ENCODE peak calls at places on chromosomes 5 and 9, in six cellular contexts. One of them, this sample, is unnamed.

GRCh38 chr9:86275962-86276361 is 6.4 kb downstream of the ISCA1 start:
- DNase-seq in BJ: no peak
- DNase-seq in PC-9: no peak
- DNase-seq in gastrocnemius medialis: no peak
- DNase-seq in cardiac muscle cell: no peak
- DNase-seq in colonic mucosa: no peak
- DNase-seq in this sample: no peak

GRCh38 chr9:125989090-125989501 is 241.9 kb downstream of the PBX3 start:
- DNase-seq in BJ: no peak
- DNase-seq in PC-9: no peak
- DNase-seq in gastrocnemius medialis: no peak
- DNase-seq in cardiac muscle cell: no peak
- DNase-seq in colonic mucosa: no peak
- DNase-seq in this sample: no peak

GRCh38 chr5:74390822-74391221 is 249.7 kb downstream of the ENC1 start:
- DNase-seq in BJ: no peak
- DNase-seq in PC-9: no peak
- DNase-seq in gastrocnemius medialis: no peak
- DNase-seq in cardiac muscle cell: no peak
- DNase-seq in colonic mucosa: no peak
- DNase-seq in this sample: no peak

GRCh38 chr5:55645304-55645703 is 66.8 kb downstream of the SLC38A9 start:
- DNase-seq in BJ: no peak
- DNase-seq in PC-9: no peak
- DNase-seq in gastrocnemius medialis: no peak
- DNase-seq in cardiac muscle cell: no peak
- DNase-seq in colonic mucosa: no peak
- DNase-seq in this sample: no peak

GRCh38 chr9:32899181-32899580 is 102.2 kb downstream of the APTX start:
- DNase-seq in BJ: no peak
- DNase-seq in PC-9: no peak
- DNase-seq in gastrocnemius medialis: no peak
- DNase-seq in cardiac muscle cell: no peak
- DNase-seq in colonic mucosa: no peak
- DNase-seq in this sample: no peak

GRCh38 chr5:100904259-100904822 is 1.3 kb upstream of the ST8SIA4 start:
- DNase-seq in BJ: no peak
- DNase-seq in PC-9: no peak
- DNase-seq in gastrocnemius medialis: no peak
- DNase-seq in cardiac muscle cell: peak; percentile 2
- DNase-seq in colonic mucosa: peak; percentile 24
- DNase-seq in this sample: no peak

GRCh38 chr5:16549491-16550233 is 67.1 kb downstream of the RETREG1 start:
- DNase-seq in BJ: no peak
- DNase-seq in PC-9: no peak
- DNase-seq in gastrocnemius medialis: no peak
- DNase-seq in cardiac muscle cell: no peak
- DNase-seq in colonic mucosa: no peak
- DNase-seq in this sample: no peak

GRCh38 chr5:139659673-139660072 is 11.5 kb downstream of the CXXC5 start:
- DNase-seq in BJ: no peak
- DNase-seq in PC-9: no peak
- DNase-seq in gastrocnemius medialis: no peak
- DNase-seq in cardiac muscle cell: peak; percentile 69
- DNase-seq in colonic mucosa: no peak
- DNase-seq in this sample: no peak

GRCh38 chr5:175520321-175520720 is 42.0 kb downstream of the SFXN1 start:
- DNase-seq in BJ: no peak
- DNase-seq in PC-9: no peak
- DNase-seq in gastrocnemius medialis: no peak
- DNase-seq in cardiac muscle cell: no peak
- DNase-seq in colonic mucosa: no peak
- DNase-seq in this sample: no peak

GRCh38 chr5:126477281-126477680 is 54.1 kb downstream of the GRAMD2B start:
- DNase-seq in BJ: no peak
- DNase-seq in PC-9: no peak
- DNase-seq in gastrocnemius medialis: no peak
- DNase-seq in cardiac muscle cell: no peak
- DNase-seq in colonic mucosa: no peak
- DNase-seq in this sample: no peak

GRCh38 chr5:72478684-72479083 is 28.5 kb downstream of the ZNF366 start:
- DNase-seq in BJ: no peak
- DNase-seq in PC-9: no peak
- DNase-seq in gastrocnemius medialis: peak; percentile 19
- DNase-seq in cardiac muscle cell: no peak
- DNase-seq in colonic mucosa: no peak
- DNase-seq in this sample: no peak

DNA sequence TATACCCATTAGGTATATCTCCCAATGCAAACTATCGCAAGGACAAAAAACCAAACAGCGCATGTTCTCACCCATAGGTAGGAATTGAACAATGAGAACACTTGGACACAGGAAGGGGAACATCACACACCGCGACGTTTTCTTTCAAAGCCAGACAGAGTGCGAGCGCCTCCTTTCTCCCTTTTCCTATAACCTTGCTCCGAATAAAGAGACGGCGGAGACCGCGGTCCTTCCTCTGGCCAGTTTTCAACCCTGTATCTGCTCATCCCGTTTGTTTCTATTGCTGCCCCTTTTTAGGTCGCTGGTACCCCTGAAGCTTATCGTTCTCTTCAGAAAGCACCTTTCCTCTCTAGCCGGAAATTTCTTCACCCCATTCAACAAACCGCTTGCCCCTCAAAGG is 1.3 kb downstream of the LVRN start:
- DNase-seq in BJ: no peak
- DNase-seq in PC-9: no peak
- DNase-seq in gastrocnemius medialis: peak; percentile 19
- DNase-seq in cardiac muscle cell: peak; percentile 5
- DNase-seq in colonic mucosa: no peak
- DNase-seq in this sample: no peak
- TF ChIP-seq CTCF in BJ: no peak
- TF ChIP-seq CTCF in PC-9: no peak
- TF ChIP-seq CTCF in gastrocnemius medialis: no peak
- TF ChIP-seq CTCF in cardiac muscle cell: no peak
- TF ChIP-seq CTCF in colonic mucosa: no peak
- TF ChIP-seq CTCF in this sample: no peak

GRCh38 chr5:54520940-54521339 is 3.4 kb downstream of the SNX18 start:
- DNase-seq in BJ: no peak
- DNase-seq in PC-9: no peak
- DNase-seq in gastrocnemius medialis: no peak
- DNase-seq in cardiac muscle cell: no peak
- DNase-seq in colonic mucosa: no peak
- DNase-seq in this sample: no peak

GRCh38 chr5:54523534-54523933 is 6.0 kb downstream of the SNX18 start:
- DNase-seq in BJ: no peak
- DNase-seq in PC-9: no peak
- DNase-seq in gastrocnemius medialis: no peak
- DNase-seq in cardiac muscle cell: no peak
- DNase-seq in colonic mucosa: no peak
- DNase-seq in this sample: no peak

GRCh38 chr5:54524082-54524481 is 6.5 kb downstream of the SNX18 start:
- DNase-seq in BJ: no peak
- DNase-seq in PC-9: no peak
- DNase-seq in gastrocnemius medialis: no peak
- DNase-seq in cardiac muscle cell: no peak
- DNase-seq in colonic mucosa: no peak
- DNase-seq in this sample: no peak

GRCh38 chr5:54520438-54520846 is 2.9 kb downstream of the SNX18 start:
- DNase-seq in BJ: no peak
- DNase-seq in PC-9: no peak
- DNase-seq in gastrocnemius medialis: no peak
- DNase-seq in cardiac muscle cell: peak; percentile 44
- DNase-seq in colonic mucosa: peak; percentile 33
- DNase-seq in this sample: no peak

GRCh38 chr5:54522080-54522479 is 4.5 kb downstream of the SNX18 start:
- DNase-seq in BJ: no peak
- DNase-seq in PC-9: no peak
- DNase-seq in gastrocnemius medialis: no peak
- DNase-seq in cardiac muscle cell: no peak
- DNase-seq in colonic mucosa: no peak
- DNase-seq in this sample: no peak
- H3K4me3 ChIP-seq in BJ: peak overlapping the region; percentile 65
- H3K4me3 ChIP-seq in PC-9: peak overlapping the region; percentile 72
- H3K4me3 ChIP-seq in gastrocnemius medialis: peak overlapping the region; percentile 5
- H3K4me3 ChIP-seq in cardiac muscle cell: peak overlapping the region; percentile 86
- H3K4me3 ChIP-seq in colonic mucosa: no peak overlapping the region
- H3K4me3 ChIP-seq in this sample: no peak overlapping the region

DNA sequence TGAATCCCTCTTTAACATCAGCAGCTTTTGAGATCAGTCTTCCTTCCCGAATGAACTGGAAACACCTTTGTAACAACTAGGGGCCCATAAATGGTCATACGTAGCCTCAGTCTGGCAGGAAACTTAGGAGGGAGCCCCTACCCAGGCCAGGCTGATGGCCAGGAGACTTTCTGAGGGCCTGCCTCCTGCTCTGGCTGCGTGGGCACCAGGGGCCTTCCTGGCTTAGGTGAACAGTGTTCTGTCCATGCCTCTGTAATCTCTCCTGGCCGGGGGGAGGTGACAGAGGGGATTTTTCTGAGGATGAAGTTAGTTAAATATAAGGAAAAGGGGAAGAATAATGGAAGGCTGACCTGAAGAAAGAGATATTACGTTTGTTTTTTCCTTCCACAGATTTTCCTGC is 843 bp upstream of the FSTL4 start:
- DNase-seq in BJ: no peak
- DNase-seq in PC-9: no peak
- DNase-seq in gastrocnemius medialis: no peak
- DNase-seq in cardiac muscle cell: no peak
- DNase-seq in colonic mucosa: no peak
- DNase-seq in this sample: no peak
- H3K27me3 ChIP-seq in BJ: peaks cover 27% of the 10 kb centered on the region
- H3K27me3 ChIP-seq in PC-9: no peaks in the 10 kb centered on the region
- H3K27me3 ChIP-seq in gastrocnemius medialis: peaks cover 27% of the 10 kb centered on the region
- H3K27me3 ChIP-seq in cardiac muscle cell: peaks cover 95% of the 10 kb centered on the region
- H3K27me3 ChIP-seq in colonic mucosa: peaks cover 46% of the 10 kb centered on the region
- H3K27me3 ChIP-seq in this sample: peaks cover 51% of the 10 kb centered on the region

DNA sequence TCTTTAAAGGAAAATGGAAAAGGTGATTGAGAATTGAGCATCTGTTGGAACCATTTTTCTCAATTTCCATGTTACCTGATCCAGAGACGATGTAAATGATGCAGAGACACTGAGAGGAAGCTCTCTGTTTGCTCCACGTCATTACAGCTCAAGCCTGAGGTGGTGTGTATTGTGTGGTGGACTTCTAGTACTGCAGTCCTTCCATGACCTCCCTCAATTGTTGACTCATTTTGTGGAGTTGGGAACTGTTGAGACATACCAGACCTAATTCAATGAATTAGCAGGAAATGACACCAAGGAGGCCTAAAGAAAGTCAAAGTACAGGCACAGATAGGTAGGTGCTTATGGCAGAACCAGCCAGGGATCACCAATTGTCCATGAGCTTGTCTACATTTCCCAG is 15.6 kb upstream of the LVRN start:
- DNase-seq in BJ: no peak
- DNase-seq in PC-9: no peak
- DNase-seq in gastrocnemius medialis: no peak
- DNase-seq in cardiac muscle cell: no peak
- DNase-seq in colonic mucosa: no peak
- DNase-seq in this sample: no peak
- TF ChIP-seq CTCF in BJ: no peak
- TF ChIP-seq CTCF in PC-9: no peak
- TF ChIP-seq CTCF in gastrocnemius medialis: no peak
- TF ChIP-seq CTCF in cardiac muscle cell: no peak
- TF ChIP-seq CTCF in colonic mucosa: no peak
- TF ChIP-seq CTCF in this sample: no peak

DNA sequence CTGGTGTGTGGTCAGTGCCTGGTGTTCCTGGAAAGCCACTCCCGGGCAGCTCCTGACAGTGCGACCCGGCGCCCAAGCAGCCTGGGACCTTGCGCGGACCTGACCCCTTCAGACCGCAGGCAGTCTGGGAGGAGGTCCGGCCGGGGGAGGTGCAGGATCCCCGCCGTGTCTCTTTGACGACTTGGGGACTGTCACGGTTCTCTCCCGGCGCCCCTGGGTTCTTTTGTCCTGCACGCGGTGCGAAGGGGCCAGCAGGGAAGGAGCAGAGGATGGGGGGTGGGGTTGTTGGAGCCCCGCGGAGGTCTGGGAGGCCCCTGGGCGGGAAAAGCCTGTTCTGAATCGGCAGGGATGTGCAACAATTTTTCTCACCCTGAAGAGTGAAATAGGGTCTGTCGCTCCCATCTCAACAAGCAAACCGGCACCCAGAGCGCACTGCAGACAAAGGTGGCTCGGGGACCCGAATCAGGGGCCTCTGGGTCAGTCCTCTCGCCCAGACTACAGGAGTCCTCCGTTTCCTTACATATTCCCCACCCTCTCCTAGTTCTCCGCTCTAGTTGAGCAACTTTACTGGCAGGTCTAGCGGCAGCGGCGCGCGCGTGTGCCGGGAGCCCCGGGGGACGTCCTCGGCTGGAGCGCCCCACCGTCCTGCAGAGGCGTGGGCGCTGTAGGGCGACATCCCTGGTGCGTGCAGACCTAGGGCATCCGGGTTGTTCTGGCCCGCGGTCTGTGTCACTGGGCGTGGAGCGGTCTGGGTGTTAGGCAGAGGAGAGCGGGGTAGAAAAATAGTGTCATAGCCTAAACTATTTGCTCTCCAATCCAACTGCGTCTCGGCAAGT is 1.2 kb downstream of the VCAN start:
- DNase-seq in BJ: no peak
- DNase-seq in PC-9: peak; percentile 19
- DNase-seq in gastrocnemius medialis: peak; percentile 28
- DNase-seq in cardiac muscle cell: peak; percentile 67
- DNase-seq in colonic mucosa: peak; percentile 29
- DNase-seq in this sample: no peak
- H3K4me3 ChIP-seq in BJ: peak overlapping the region; percentile 59
- H3K4me3 ChIP-seq in PC-9: peak overlapping the region; percentile 63
- H3K4me3 ChIP-seq in gastrocnemius medialis: peak overlapping the region; percentile 49
- H3K4me3 ChIP-seq in cardiac muscle cell: peak overlapping the region; percentile 90
- H3K4me3 ChIP-seq in colonic mucosa: peak overlapping the region; percentile 29
- H3K4me3 ChIP-seq in this sample: peak overlapping the region; percentile 96

GRCh38 chr9:133120343-133121199 is 469 bp downstream of the RALGDS start:
- DNase-seq in BJ: no peak
- DNase-seq in PC-9: no peak
- DNase-seq in gastrocnemius medialis: no peak
- DNase-seq in cardiac muscle cell: no peak
- DNase-seq in colonic mucosa: peak; percentile 32
- DNase-seq in this sample: no peak
- H3K27me3 ChIP-seq in BJ: no peaks in the 10 kb centered on the region
- H3K27me3 ChIP-seq in PC-9: no peaks in the 10 kb centered on the region
- H3K27me3 ChIP-seq in gastrocnemius medialis: no peaks in the 10 kb centered on the region
- H3K27me3 ChIP-seq in cardiac muscle cell: no peaks in the 10 kb centered on the region
- H3K27me3 ChIP-seq in colonic mucosa: no peaks in the 10 kb centered on the region
- H3K27me3 ChIP-seq in this sample: no peaks in the 10 kb centered on the region

GRCh38 chr5:30650311-30650710 is 543.2 kb upstream of the CDH6 start:
- DNase-seq in BJ: no peak
- DNase-seq in PC-9: no peak
- DNase-seq in gastrocnemius medialis: no peak
- DNase-seq in cardiac muscle cell: no peak
- DNase-seq in colonic mucosa: no peak
- DNase-seq in this sample: no peak
- TF ChIP-seq CTCF in BJ: no peak
- TF ChIP-seq CTCF in PC-9: no peak
- TF ChIP-seq CTCF in gastrocnemius medialis: no peak
- TF ChIP-seq CTCF in cardiac muscle cell: no peak
- TF ChIP-seq CTCF in colonic mucosa: no peak
- TF ChIP-seq CTCF in this sample: no peak

This sample was measured in kidney epithelial cell.